ENCODE peak calls at places on chromosome 9, in five cellular contexts. S is CD4-positive, alpha-beta T cell; J is brain microvascular endothelial cell; T is heart right ventricle; A is tibial artery. X is an unnamed sample.
A peak's percentile ranks its signal among the peaks of the same experiment; 100 is the strongest.

GRCh38 chr9:126521976-126522590 is 91.6 kb upstream of the LMX1B start:
- DNase-seq in S (no peak), J (no peak), T (no peak), A (no peak), X (no peak)

GRCh38 chr9:88680505-88681160 is 145.7 kb downstream of the NXNL2 start:
- DNase-seq in S (no peak), J (no peak), T (no peak), A (no peak), X (no peak)

GRCh38 chr9:105694848-105695581 is 674 bp downstream of the TMEM38B start:
- DNase-seq in S (peak; percentile 25), J (peak; percentile 26), T (peak; percentile 53), A (peak; percentile 74), X (peak; percentile 32)

GRCh38 chr9:35661756-35662350 is 3.1 kb downstream of the ARHGEF39 start:
- DNase-seq in S (no peak), J (no peak), T (no peak), A (no peak), X (no peak)

GRCh38 chr9:89755835-89756234 is 151.0 kb downstream of the GADD45G start:
- DNase-seq in S (no peak), J (no peak), T (peak; percentile 62), A (no peak), X (no peak)

GRCh38 chr9:131480258-131480657 is 22.5 kb upstream of the POMT1 start:
- DNase-seq in S (no peak), J (no peak), T (no peak), A (no peak), X (no peak)

GRCh38 chr9:14433293-14433818 is 119.4 kb upstream of the NFIB start:
- DNase-seq in S (no peak), J (no peak), T (no peak), A (no peak), X (no peak)

GRCh38 chr9:5580650-5581049 is 48.3 kb upstream of the RIC1 start:
- DNase-seq in S (no peak), J (peak; percentile 10), T (no peak), A (no peak), X (no peak)

GRCh38 chr9:98614941-98615340 is 93.8 kb downstream of the GABBR2 start:
- DNase-seq in S (no peak), J (no peak), T (no peak), A (no peak), X (no peak)

GRCh38 chr9:134357631-134358025 is 31.4 kb downstream of the RXRA start:
- DNase-seq in S (no peak), J (no peak), T (no peak), A (no peak), X (no peak)

GRCh38 chr9:92455217-92455616 is 27.1 kb downstream of the ASPN start:
- DNase-seq in S (no peak), J (no peak), T (no peak), A (no peak), X (no peak)

GRCh38 chr9:36382484-36382883 is 17.6 kb downstream of the RNF38 start:
- DNase-seq in S (no peak), J (no peak), T (no peak), A (no peak), X (no peak)

GRCh38 chr9:130927338-130927737 is 11.7 kb downstream of the FIBCD1 start:
- DNase-seq in S (no peak), J (no peak), T (no peak), A (no peak), X (no peak)

GRCh38 chr9:108584860-108585259 is 270.9 kb downstream of the ACTL7B start:
- DNase-seq in S (no peak), J (no peak), T (no peak), A (no peak), X (no peak)

GRCh38 chr9:131697097-131697496 is 42.8 kb downstream of the RAPGEF1 start:
- DNase-seq in S (no peak), J (no peak), T (no peak), A (peak; percentile 43), X (no peak)

GRCh38 chr9:32875748-32876147 is 92.4 kb downstream of the TMEM215 start:
- DNase-seq in S (no peak), J (no peak), T (no peak), A (no peak), X (no peak)

GRCh38 chr9:83959061-83959460 is 21.0 kb downstream of the HNRNPK start:
- DNase-seq in S (no peak), J (peak; percentile 44), T (no peak), A (no peak), X (no peak)

GRCh38 chr9:132873403-132873802 is 4.7 kb downstream of the AK8 start:
- DNase-seq in S (no peak), J (no peak), T (no peak), A (no peak), X (no peak)

GRCh38 chr9:103410059-103410458 is 414.9 kb downstream of the CYLC2 start:
- DNase-seq in S (no peak), J (no peak), T (no peak), A (no peak), X (no peak)

GRCh38 chr9:93893899-93894690 is 61.1 kb downstream of the BARX1 start:
- DNase-seq in S (no peak), J (no peak), T (no peak), A (no peak), X (no peak)

GRCh38 chr9:118606669-118607068 is 762.6 kb downstream of the BRINP1 start:
- DNase-seq in S (no peak), J (no peak), T (no peak), A (no peak), X (no peak)

GRCh38 chr9:624935-625505 is 216.5 kb upstream of the DMRT1 start:
- DNase-seq in S (no peak), J (no peak), T (no peak), A (no peak), X (no peak)

GRCh38 chr9:138009016-138009415 is 131.4 kb downstream of the CACNA1B start:
- DNase-seq in S (no peak), J (no peak), T (no peak), A (no peak), X (no peak)

GRCh38 chr9:87383341-87384150 is 114.1 kb upstream of the DAPK1 start:
- DNase-seq in S (no peak), J (no peak), T (no peak), A (no peak), X (no peak)
- TF ChIP-seq CTCF in S (no peak), J (no peak), T (no peak), A (no peak), X (no peak)

DNA sequence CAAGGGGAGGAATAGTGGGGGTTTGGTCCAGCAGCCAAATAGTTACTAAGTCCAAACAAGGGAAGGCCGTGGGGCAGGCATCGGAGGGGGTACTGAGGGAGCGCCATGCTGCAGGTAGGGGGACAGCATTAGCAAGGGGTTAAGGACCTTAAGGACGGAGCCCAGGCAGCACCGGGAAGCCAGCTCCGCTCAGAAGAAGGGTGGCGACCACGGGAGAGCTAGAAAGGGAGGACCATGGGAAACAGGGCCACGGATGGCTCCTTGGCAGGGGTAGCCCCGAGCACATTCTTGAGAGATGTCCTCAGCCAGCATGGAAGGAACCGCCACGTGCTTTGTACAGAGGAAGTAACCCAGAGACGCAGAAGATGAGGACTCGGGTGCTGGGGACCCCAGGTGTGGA is 76.2 kb upstream of the STXBP1 start:
- DNase-seq in S (no peak), J (peak; percentile 53), T (no peak), A (no peak), X (no peak)
- H3K27ac ChIP-seq in S (no peak overlapping the region), J (peak overlapping the region; percentile 34), T (peak overlapping the region; percentile 68), A (peak overlapping the region; percentile 77), X (no peak overlapping the region)

GRCh38 chr9:112970939-112971338 is 41.1 kb downstream of the ZNF883 start:
- DNase-seq in S (no peak), J (no peak), T (no peak), A (no peak), X (no peak)

GRCh38 chr9:112969730-112970129 is 42.3 kb downstream of the ZNF883 start:
- DNase-seq in S (no peak), J (no peak), T (no peak), A (no peak), X (no peak)

GRCh38 chr9:112971415-112971814 is 40.6 kb downstream of the ZNF883 start:
- DNase-seq in S (no peak), J (no peak), T (no peak), A (no peak), X (no peak)
- TF ChIP-seq CTCF in S (no peak), J (peak; percentile 52), T (no peak), A (no peak), X (no peak)

GRCh38 chr9:16308645-16309044 is 561.8 kb downstream of the BNC2 start:
- DNase-seq in S (no peak), J (no peak), T (no peak), A (no peak), X (no peak)

GRCh38 chr9:16310288-16311145 is 560.0 kb downstream of the BNC2 start:
- DNase-seq in S (no peak), J (no peak), T (no peak), A (no peak), X (no peak)

GRCh38 chr9:16307626-16308195 is 562.8 kb downstream of the BNC2 start:
- DNase-seq in S (no peak), J (no peak), T (no peak), A (no peak), X (no peak)

GRCh38 chr9:16312116-16312515 is 558.4 kb downstream of the BNC2 start:
- DNase-seq in S (no peak), J (no peak), T (no peak), A (no peak), X (no peak)

DNA sequence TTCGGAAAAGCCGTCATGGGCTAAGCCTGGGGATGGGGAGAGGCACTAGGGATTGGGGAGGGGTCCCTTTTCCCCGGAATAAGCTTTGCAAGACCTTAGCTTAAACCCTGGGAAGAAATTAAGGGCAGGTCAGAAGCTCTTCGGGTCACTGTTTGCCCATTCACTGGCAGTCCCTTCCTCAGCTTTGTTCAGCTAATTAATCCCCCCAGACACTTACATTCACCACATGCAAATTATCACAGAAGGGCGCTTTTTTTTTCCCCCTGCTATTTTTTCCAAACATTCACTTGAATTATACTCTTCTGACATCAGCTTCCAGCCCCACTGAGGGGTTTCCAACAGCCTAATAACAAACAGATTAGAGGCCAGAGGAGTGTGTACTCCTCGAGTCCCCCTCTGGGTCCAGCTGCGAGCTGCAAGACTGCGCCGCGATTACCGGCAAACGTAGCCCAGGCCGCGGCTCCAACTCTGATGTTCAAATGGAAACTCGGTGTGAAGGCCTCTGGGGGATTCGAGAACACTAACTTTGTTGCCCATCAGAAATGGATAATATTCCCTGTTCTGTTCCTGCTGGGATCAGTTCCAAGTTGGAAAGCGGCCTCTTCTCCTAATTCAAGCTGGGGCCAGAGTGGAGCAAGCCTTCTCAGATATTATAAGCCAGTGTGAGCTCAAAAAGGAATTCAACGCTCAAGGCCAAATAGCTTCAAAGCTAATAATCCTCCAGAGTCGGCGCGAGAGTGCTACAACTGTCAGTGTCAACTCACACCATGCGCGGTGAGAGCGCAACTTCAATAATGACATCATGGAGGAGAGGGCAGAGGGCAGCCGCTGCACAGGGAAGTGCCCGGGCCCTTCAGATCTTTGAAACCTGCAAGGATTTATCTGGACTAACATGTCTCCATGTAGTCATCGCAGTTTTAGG is 560.9 kb downstream of the BNC2 start:
- DNase-seq in S (no peak), J (no peak), T (peak; percentile 57), A (peak; percentile 61), X (peak; percentile 66)
- H3K27ac ChIP-seq in S (no peak overlapping the region), J (no peak overlapping the region), T (peak overlapping the region; percentile 48), A (no peak overlapping the region), X (peak overlapping the region; percentile 62)

GRCh38 chr9:90983394-90983793 is 181.8 kb downstream of the SYK start:
- DNase-seq in S (no peak), J (no peak), T (no peak), A (no peak), X (no peak)
- TF ChIP-seq CTCF in S (no peak), J (peak; percentile 15), T (no peak), A (no peak), X (no peak)

X was measured in tibial nerve.